ENCODE peak calls at places on chromosomes 6 and 20, in seven cellular contexts. R is posterior cingulate gyrus; F is NCI-H1436; N is ELR; Y is islet precursor cell; G is Caki2; O is activated T-helper 1 cell treated with anti-CD3 and anti-CD28 coated beads, Interleukin-2, amount 50 U/mL, for 16 hours. P is an unnamed sample.

GRCh38 chr6:474454-475185 is 83.1 kb downstream of the IRF4 start:
- DNase-seq in R (no peak), F (no peak), N (peak; percentile 10), Y (no peak), G (no peak), O (peak; percentile 58), P (no peak)

GRCh38 chr20:34559311-34560140 is 1.0 kb downstream of the MAP1LC3A start:
- DNase-seq in R (peak; percentile 28), F (no peak), N (no peak), Y (peak; percentile 59), G (no peak), O (no peak), P (no peak)

GRCh38 chr6:17962436-17963031 is 24.9 kb downstream of the KIF13A start:
- DNase-seq in R (no peak), F (no peak), N (peak; percentile 94), Y (peak; percentile 99), G (no peak), O (no peak), P (no peak)

GRCh38 chr20:11721411-11721810 is 196.3 kb upstream of the BTBD3 start:
- DNase-seq in R (no peak), F (no peak), N (no peak), Y (no peak), G (no peak), O (no peak), P (no peak)

GRCh38 chr6:20492099-20492498 is 42.2 kb upstream of the CDKAL1 start:
- DNase-seq in R (no peak), F (no peak), N (no peak), Y (no peak), G (no peak), O (no peak), P (no peak)

GRCh38 chr6:73586416-73586974 is 65.7 kb upstream of the EEF1A1 start:
- DNase-seq in R (no peak), F (no peak), N (peak; percentile 19), Y (no peak), G (no peak), O (no peak), P (no peak)

GRCh38 chr20:9119776-9120175 is 50.9 kb downstream of the PLCB4 start:
- DNase-seq in R (peak; percentile 13), F (no peak), N (peak; percentile 25), Y (no peak), G (peak; percentile 40), O (no peak), P (peak; percentile 77)

GRCh38 chr20:41017448-41018042 is 11.1 kb upstream of the TOP1 start:
- DNase-seq in R (no peak), F (no peak), N (no peak), Y (peak; percentile 88), G (no peak), O (no peak), P (no peak)

GRCh38 chr6:167907837-167908681 is 81.3 kb downstream of the AFDN start:
- DNase-seq in R (no peak), F (no peak), N (peak; percentile 49), Y (no peak), G (peak; percentile 27), O (no peak), P (peak; percentile 48)

GRCh38 chr6:27188885-27189418 is 58.5 kb upstream of the PRSS16 start:
- DNase-seq in R (no peak), F (peak; percentile 60), N (peak; percentile 89), Y (peak; percentile 70), G (peak; percentile 84), O (peak; percentile 21), P (peak; percentile 84)

GRCh38 chr6:126440923-126441322 is 101.0 kb downstream of the CENPW start:
- DNase-seq in R (no peak), F (no peak), N (no peak), Y (no peak), G (no peak), O (no peak), P (no peak)

GRCh38 chr6:88388589-88388988 is 222.4 kb upstream of the CNR1 start:
- DNase-seq in R (no peak), F (no peak), N (no peak), Y (no peak), G (no peak), O (no peak), P (no peak)

GRCh38 chr6:41100871-41101287 is 28.1 kb downstream of the NFYA start:
- DNase-seq in R (no peak), F (no peak), N (no peak), Y (peak; percentile 82), G (no peak), O (no peak), P (no peak)

GRCh38 chr6:150297327-150298028 is 71.3 kb upstream of the IYD start:
- DNase-seq in R (no peak), F (no peak), N (peak; percentile 43), Y (no peak), G (peak; percentile 82), O (no peak), P (no peak)

GRCh38 chr6:137848672-137849071 is 18.4 kb upstream of the TNFAIP3 start:
- DNase-seq in R (no peak), F (no peak), N (no peak), Y (no peak), G (no peak), O (no peak), P (no peak)

GRCh38 chr6:111614833-111615582 is 9.3 kb upstream of the TRAF3IP2 start:
- DNase-seq in R (no peak), F (peak; percentile 76), N (no peak), Y (peak; percentile 88), G (no peak), O (no peak), P (no peak)

GRCh38 chr6:42041131-42042055 is 8.9 kb upstream of the TAF8 start:
- DNase-seq in R (no peak), F (no peak), N (no peak), Y (no peak), G (no peak), O (no peak), P (no peak)

GRCh38 chr20:25584905-25585704 is at the start of gene NINL:
- DNase-seq in R (no peak), F (peak; percentile 77), N (peak; percentile 69), Y (peak; percentile 90), G (peak; percentile 84), O (peak; percentile 20), P (peak; percentile 63)

GRCh38 chr6:52984247-52984646 is 10.8 kb downstream of the GSTA4 start:
- DNase-seq in R (no peak), F (no peak), N (peak; percentile 4), Y (peak; percentile 76), G (no peak), O (no peak), P (no peak)

GRCh38 chr6:137208279-137208678 is 10.9 kb downstream of the IFNGR1 start:
- DNase-seq in R (no peak), F (no peak), N (no peak), Y (no peak), G (no peak), O (no peak), P (no peak)

GRCh38 chr6:99013661-99014458 is 66.1 kb upstream of the FBXL4 start:
- DNase-seq in R (no peak), F (no peak), N (peak; percentile 77), Y (peak; percentile 50), G (no peak), O (no peak), P (no peak)

GRCh38 chr6:41442800-41443501 is 103.2 kb upstream of the FOXP4 start:
- DNase-seq in R (no peak), F (no peak), N (peak; percentile 10), Y (peak; percentile 94), G (no peak), O (no peak), P (no peak)

GRCh38 chr6:136989591-136990578 is 54.9 kb downstream of the IL20RA start:
- DNase-seq in R (no peak), F (peak; percentile 28), N (no peak), Y (peak; percentile 72), G (no peak), O (no peak), P (peak; percentile 25)

GRCh38 chr20:51400051-51400926 is 142.2 kb downstream of the NFATC2 start:
- DNase-seq in R (no peak), F (no peak), N (peak; percentile 58), Y (no peak), G (no peak), O (peak; percentile 54), P (no peak)

GRCh38 chr6:11043961-11044711 is at the start of gene ELOVL2:
- DNase-seq in R (no peak), F (peak; percentile 68), N (peak; percentile 62), Y (peak; percentile 77), G (peak; percentile 46), O (no peak), P (peak; percentile 6)

GRCh38 chr20:38228436-38228835 is 32.1 kb downstream of the KIAA1755 start:
- DNase-seq in R (no peak), F (no peak), N (peak; percentile 37), Y (no peak), G (no peak), O (no peak), P (no peak)

GRCh38 chr20:59830107-59831023 is 103.1 kb downstream of the SYCP2 start:
- DNase-seq in R (no peak), F (no peak), N (no peak), Y (no peak), G (no peak), O (no peak), P (peak; percentile 67)

GRCh38 chr20:38723982-38724602 is at the start of gene SLC32A1:
- DNase-seq in R (no peak), F (peak; percentile 74), N (no peak), Y (no peak), G (no peak), O (no peak), P (peak; percentile 34)

GRCh38 chr6:75794954-75795739 is 46.1 kb downstream of the MYO6 start:
- DNase-seq in R (no peak), F (no peak), N (no peak), Y (no peak), G (no peak), O (no peak), P (no peak)

GRCh38 chr20:10842116-10842515 is 168.3 kb upstream of the JAG1 start:
- DNase-seq in R (no peak), F (no peak), N (no peak), Y (no peak), G (peak; percentile 30), O (no peak), P (no peak)

GRCh38 chr20:44247676-44248419 is 740 bp downstream of the GDAP1L1 start:
- DNase-seq in R (no peak), F (no peak), N (peak; percentile 62), Y (peak; percentile 85), G (peak; percentile 50), O (no peak), P (no peak)

GRCh38 chr6:138183792-138184134 is 22.0 kb downstream of the ARFGEF3 start:
- DNase-seq in R (no peak), F (no peak), N (no peak), Y (no peak), G (no peak), O (no peak), P (no peak)

GRCh38 chr20:8428988-8429387 is 296.9 kb downstream of the PLCB1 start:
- DNase-seq in R (no peak), F (no peak), N (no peak), Y (no peak), G (no peak), O (no peak), P (no peak)

GRCh38 chr6:35294308-35294945 is 3.2 kb upstream of the DEF6 start:
- DNase-seq in R (no peak), F (peak; percentile 44), N (peak; percentile 58), Y (peak; percentile 70), G (peak; percentile 22), O (no peak), P (peak; percentile 72)

GRCh38 chr6:63799313-63799712 is 163.7 kb downstream of the PHF3 start:
- DNase-seq in R (no peak), F (no peak), N (no peak), Y (no peak), G (no peak), O (no peak), P (no peak)